ENCODE peak calls at places on chromosomes 3 and 15, in seven cellular contexts. V, C, M, A, E, S and Q are unnamed samples.

GRCh38 chr3:117105650-117106049 is 396.1 kb downstream of the TUSC7 start:
- DNase-seq in C (no peak), E (no peak), A (no peak), M (no peak), V (no peak), S (no peak), Q (no peak)

GRCh38 chr15:55703873-55704285 is 39.1 kb downstream of the PRTG start:
- DNase-seq in E (no peak), A (no peak), M (no peak), S (no peak), V (no peak), C (no peak), Q (no peak)

GRCh38 chr15:54840999-54841398 is 355.7 kb downstream of the RSL24D1 start:
- DNase-seq in V (no peak), A (no peak), C (no peak), E (no peak), S (no peak), M (no peak), Q (no peak)

GRCh38 chr15:52699457-52699856 is 20.3 kb upstream of the ATOSA start:
- DNase-seq in C (no peak), E (no peak), S (no peak), M (no peak), A (no peak), V (no peak), Q (no peak)

GRCh38 chr3:124395584-124396340 is 334.5 kb upstream of the UMPS start:
- DNase-seq in M (no peak), A (no peak), E (no peak), S (no peak), V (no peak), C (no peak), Q (no peak)

GRCh38 chr3:107662109-107662477 is 139.3 kb downstream of the BBX start:
- DNase-seq in M (no peak), E (no peak), A (no peak), C (no peak), V (no peak), S (no peak), Q (no peak)

GRCh38 chr3:72082121-72082715 is 297.3 kb upstream of the PROK2 start:
- DNase-seq in M (no peak), A (peak; percentile 44), S (peak; percentile 48), V (no peak), E (no peak), C (no peak), Q (no peak)

GRCh38 chr3:73933585-73933984 is 308.8 kb upstream of the PDZRN3 start:
- DNase-seq in A (no peak), S (no peak), C (no peak), V (no peak), E (no peak), M (no peak), Q (no peak)

GRCh38 chr3:52317601-52318000 is 1.5 kb downstream of the DNAH1 start:
- DNase-seq in E (peak; percentile 88), S (peak; percentile 76), C (no peak), A (peak; percentile 77), M (no peak), V (peak; percentile 94), Q (no peak)

GRCh38 chr3:52314495-52314894 is 1.6 kb upstream of the DNAH1 start:
- DNase-seq in V (no peak), A (no peak), C (no peak), S (no peak), E (no peak), M (no peak), Q (no peak)

GRCh38 chr3:52315006-52315405 is 1.1 kb upstream of the DNAH1 start:
- DNase-seq in C (no peak), E (no peak), V (no peak), S (no peak), A (no peak), M (no peak), Q (no peak)

GRCh38 chr3:52317178-52317577 is 1.1 kb downstream of the DNAH1 start:
- DNase-seq in A (no peak), V (peak; percentile 64), S (peak; percentile 37), M (no peak), C (no peak), E (no peak), Q (no peak)

DNA sequence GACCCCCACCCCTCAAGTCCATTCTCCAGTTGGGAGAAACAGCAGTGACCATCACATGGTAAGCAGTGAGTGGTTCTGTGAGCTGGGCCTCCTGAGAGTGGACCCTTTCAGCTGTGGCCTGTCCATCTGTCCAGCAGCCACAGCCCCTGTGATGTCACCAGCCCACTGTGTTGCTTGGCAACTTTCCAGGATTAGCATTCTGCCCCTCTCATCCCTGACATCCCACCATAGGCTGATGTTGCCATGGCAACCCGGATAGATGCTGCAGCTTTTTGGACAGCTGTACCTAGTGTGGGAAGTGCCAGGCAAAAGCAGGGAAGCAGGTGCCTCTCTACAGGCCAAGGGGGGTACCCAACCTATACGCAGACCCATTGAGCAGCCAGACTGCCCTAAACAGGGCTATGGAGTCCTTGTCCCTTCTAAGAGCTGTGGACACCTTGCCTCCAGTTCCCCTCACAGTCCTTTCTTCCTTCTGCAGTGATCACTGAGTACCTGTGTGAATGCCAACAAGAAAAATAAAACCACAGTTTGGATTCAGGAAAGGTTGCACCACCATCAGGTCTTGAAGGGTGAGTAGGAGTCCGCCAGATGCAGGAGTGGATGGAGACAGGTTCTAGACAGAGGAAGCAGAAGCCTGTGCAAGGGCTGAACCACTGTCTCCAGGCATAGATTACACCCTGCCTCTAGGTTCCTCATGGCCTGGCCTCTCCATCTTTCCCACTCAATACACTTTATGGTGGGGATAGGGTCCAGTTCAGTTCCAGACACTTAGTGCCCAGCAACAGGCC is at the start of gene DNAH1:
- DNase-seq in A (no peak), E (no peak), S (no peak), V (no peak), C (no peak), M (no peak), Q (no peak)
- TF ChIP-seq EP300 in A (no peak), E (no peak), S (no peak), V (no peak), C (no peak), M (no peak), Q (no peak)

GRCh38 chr3:41572092-41572491 is 372.8 kb downstream of the CTNNB1 start:
- DNase-seq in S (no peak), A (no peak), C (no peak), V (no peak), M (no peak), E (no peak), Q (no peak)

GRCh38 chr3:41578798-41579197 is 379.5 kb downstream of the CTNNB1 start:
- DNase-seq in A (no peak), V (no peak), E (no peak), S (no peak), M (no peak), C (no peak), Q (no peak)

GRCh38 chr3:41573591-41573990 is 374.3 kb downstream of the CTNNB1 start:
- DNase-seq in C (no peak), V (no peak), E (no peak), M (no peak), S (no peak), A (no peak), Q (no peak)

GRCh38 chr3:41575754-41576153 is 376.4 kb downstream of the CTNNB1 start:
- DNase-seq in S (no peak), V (no peak), A (no peak), C (no peak), M (no peak), E (no peak), Q (no peak)

DNA sequence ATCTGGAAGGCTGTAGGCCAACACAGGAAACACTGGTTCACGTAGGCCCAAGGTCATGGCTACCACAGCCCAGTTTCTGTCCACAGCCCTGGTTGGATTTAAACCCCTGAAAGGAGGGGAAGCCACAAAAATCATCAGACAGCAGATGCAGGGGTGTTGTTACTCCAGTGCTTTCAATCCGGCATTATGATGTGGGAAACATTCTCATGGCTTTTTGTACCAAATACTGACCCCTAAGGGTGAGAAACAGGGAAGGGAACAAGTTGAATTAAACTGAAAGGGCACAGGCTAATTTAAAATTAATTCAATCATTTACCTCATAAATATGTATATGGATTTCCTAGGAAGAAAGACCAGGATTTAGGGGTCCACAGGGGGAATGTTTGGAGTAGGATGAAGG is 375.6 kb downstream of the CTNNB1 start:
- DNase-seq in S (no peak), C (no peak), V (no peak), A (no peak), M (no peak), E (no peak), Q (no peak)
- TF ChIP-seq CTCF in S (no peak), C (no peak), V (no peak), A (no peak), M (peak; percentile 24), E (no peak), Q (no peak)

GRCh38 chr3:65174713-65175112 is 486.9 kb upstream of the ADAMTS9 start:
- DNase-seq in A (no peak), S (no peak), E (peak; percentile 8), V (no peak), C (no peak), M (no peak), Q (no peak)

GRCh38 chr3:65168547-65168946 is 480.7 kb upstream of the ADAMTS9 start:
- DNase-seq in M (no peak), C (no peak), E (no peak), S (no peak), A (no peak), V (no peak), Q (no peak)

GRCh38 chr3:65166531-65166930 is 478.7 kb upstream of the ADAMTS9 start:
- DNase-seq in E (no peak), A (no peak), M (no peak), V (no peak), S (no peak), C (no peak), Q (no peak)

GRCh38 chr3:65173841-65174240 is 486.0 kb upstream of the ADAMTS9 start:
- DNase-seq in E (no peak), C (no peak), V (no peak), M (no peak), A (no peak), S (no peak), Q (no peak)

DNA sequence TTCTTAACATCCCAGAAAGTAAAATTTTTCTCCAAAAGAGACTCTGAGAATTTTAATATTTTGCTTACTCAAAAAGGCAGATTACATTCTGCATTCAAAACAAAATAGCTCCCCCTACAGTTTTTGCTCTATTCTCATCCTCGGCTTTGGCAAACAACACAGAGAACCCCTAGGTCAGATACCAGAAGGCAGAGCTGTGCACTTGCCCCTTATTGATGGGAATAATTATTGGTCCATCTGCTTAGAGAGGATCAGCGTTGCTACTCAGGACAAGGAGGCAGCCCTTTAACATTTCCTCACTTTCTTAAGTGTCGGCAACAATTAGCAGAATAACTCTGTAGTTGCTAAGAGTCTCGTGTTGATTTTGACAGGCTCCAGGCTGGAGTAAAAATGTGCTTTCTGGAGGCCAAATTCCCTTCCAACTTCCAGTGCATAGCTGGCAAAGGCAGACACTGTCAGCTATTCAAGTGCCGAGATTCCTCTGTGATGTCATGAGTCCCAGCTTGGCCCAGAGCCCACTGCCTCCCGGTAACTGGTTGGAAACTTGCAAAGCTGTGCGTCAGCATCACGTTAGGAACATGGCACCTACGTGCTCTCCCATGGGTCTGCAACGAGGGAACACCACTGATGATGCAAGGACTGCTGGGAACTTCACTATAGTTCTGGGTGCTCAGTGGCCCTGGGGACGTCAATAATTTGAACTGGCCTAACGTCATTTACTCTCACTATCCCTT is 482.7 kb upstream of the ADAMTS9 start:
- DNase-seq in V (no peak), E (no peak), C (peak; percentile 89), M (no peak), A (peak; percentile 52), S (peak; percentile 76), Q (peak; percentile 95)
- TF ChIP-seq POLR2AphosphoS5 in V (peak; percentile 90), E (no peak), C (peak; percentile 83), M (no peak), A (peak; percentile 90), S (peak; percentile 86), Q (peak; percentile 99)

GRCh38 chr15:22868495-22868894 is 30.0 kb downstream of the NIPA2 start:
- DNase-seq in M (no peak), S (no peak), A (no peak), C (no peak), E (no peak), V (no peak), Q (no peak)

GRCh38 chr15:22868928-22869327 is 30.5 kb downstream of the NIPA2 start:
- DNase-seq in A (no peak), C (no peak), M (no peak), S (no peak), V (no peak), E (no peak), Q (no peak)

GRCh38 chr15:22871481-22872076 is 33.1 kb downstream of the NIPA2 start:
- DNase-seq in M (no peak), V (no peak), A (no peak), E (no peak), C (no peak), S (no peak), Q (no peak)

GRCh38 chr15:22870865-22871264 is 32.4 kb downstream of the NIPA2 start:
- DNase-seq in V (no peak), S (no peak), A (no peak), C (no peak), M (no peak), E (no peak), Q (no peak)

DNA sequence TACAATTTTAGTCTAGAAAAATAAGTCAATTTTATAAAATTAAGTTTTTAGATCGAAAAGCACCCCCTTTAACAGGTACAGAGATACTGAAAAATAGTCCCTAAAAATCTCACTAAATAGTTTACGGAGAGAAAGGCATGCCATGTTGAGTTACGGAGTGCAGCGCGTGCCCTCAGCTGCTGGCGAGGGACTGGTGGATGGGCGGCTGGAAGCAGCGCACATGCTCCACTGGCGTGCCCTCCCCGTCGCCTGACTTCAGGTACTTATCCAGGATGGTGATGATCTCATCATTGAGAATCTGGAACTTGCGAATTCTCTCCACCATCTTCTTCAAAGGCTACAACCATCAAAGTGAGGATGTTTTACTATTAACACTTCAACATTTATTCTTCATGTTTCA is 31.4 kb downstream of the NIPA2 start:
- DNase-seq in M (no peak), E (no peak), C (no peak), A (no peak), V (no peak), S (no peak), Q (no peak)
- TF ChIP-seq EP300 in M (no peak), E (no peak), C (no peak), A (no peak), V (no peak), S (no peak), Q (no peak)